ENCODE peak calls at places on chromosomes 12 and 14, in ten cellular contexts. One of them, this sample, is unnamed.

GRCh38 chr12:75020068-75020557 is 189.5 kb downstream of the KCNC2 start:
- DNase-seq in foreskin fibroblast: no peak
- DNase-seq in right lobe of liver: no peak
- DNase-seq in PC-9: no peak
- DNase-seq in retinal pigment epithelial cell: no peak
- DNase-seq in psoas muscle: no peak
- DNase-seq in heart right ventricle: no peak
- DNase-seq in tibial nerve: no peak
- DNase-seq in kidney epithelial cell: no peak
- DNase-seq in thyroid gland: no peak
- DNase-seq in this sample: no peak

GRCh38 chr12:104695453-104696148 is 238.9 kb downstream of the CHST11 start:
- DNase-seq in retinal pigment epithelial cell: no peak
- DNase-seq in foreskin fibroblast: peak; percentile 50
- DNase-seq in heart right ventricle: no peak
- DNase-seq in thyroid gland: peak; percentile 80
- DNase-seq in PC-9: no peak
- DNase-seq in tibial nerve: no peak
- DNase-seq in kidney epithelial cell: peak; percentile 23
- DNase-seq in psoas muscle: no peak
- DNase-seq in right lobe of liver: no peak
- DNase-seq in this sample: no peak

GRCh38 chr14:105475916-105476845 is 1.6 kb downstream of the CRIP2 start:
- DNase-seq in heart right ventricle: peak; percentile 84
- DNase-seq in tibial nerve: no peak
- DNase-seq in psoas muscle: peak; percentile 66
- DNase-seq in right lobe of liver: peak; percentile 93
- DNase-seq in thyroid gland: peak; percentile 95
- DNase-seq in foreskin fibroblast: no peak
- DNase-seq in retinal pigment epithelial cell: no peak
- DNase-seq in PC-9: no peak
- DNase-seq in kidney epithelial cell: no peak
- DNase-seq in this sample: no peak

GRCh38 chr14:68968051-68968450 is 11.1 kb downstream of the ACTN1 start:
- DNase-seq in tibial nerve: no peak
- DNase-seq in foreskin fibroblast: no peak
- DNase-seq in heart right ventricle: no peak
- DNase-seq in right lobe of liver: no peak
- DNase-seq in PC-9: no peak
- DNase-seq in kidney epithelial cell: no peak
- DNase-seq in retinal pigment epithelial cell: no peak
- DNase-seq in psoas muscle: no peak
- DNase-seq in thyroid gland: no peak
- DNase-seq in this sample: no peak

GRCh38 chr12:6952860-6953416 is 1.8 kb downstream of the PTPN6 start:
- DNase-seq in tibial nerve: no peak
- DNase-seq in right lobe of liver: no peak
- DNase-seq in heart right ventricle: no peak
- DNase-seq in kidney epithelial cell: no peak
- DNase-seq in thyroid gland: no peak
- DNase-seq in foreskin fibroblast: no peak
- DNase-seq in psoas muscle: no peak
- DNase-seq in PC-9: no peak
- DNase-seq in retinal pigment epithelial cell: no peak
- DNase-seq in this sample: no peak

GRCh38 chr12:49626169-49626835 is 2.9 kb downstream of the PRPF40B start:
- DNase-seq in tibial nerve: no peak
- DNase-seq in retinal pigment epithelial cell: no peak
- DNase-seq in thyroid gland: no peak
- DNase-seq in heart right ventricle: no peak
- DNase-seq in foreskin fibroblast: no peak
- DNase-seq in kidney epithelial cell: no peak
- DNase-seq in psoas muscle: no peak
- DNase-seq in right lobe of liver: no peak
- DNase-seq in PC-9: no peak
- DNase-seq in this sample: no peak

GRCh38 chr12:52969828-52970569 is 21.1 kb downstream of the KRT18 start:
- DNase-seq in heart right ventricle: peak; percentile 56
- DNase-seq in thyroid gland: peak; percentile 94
- DNase-seq in PC-9: peak; percentile 98
- DNase-seq in right lobe of liver: peak; percentile 68
- DNase-seq in tibial nerve: no peak
- DNase-seq in kidney epithelial cell: no peak
- DNase-seq in foreskin fibroblast: no peak
- DNase-seq in retinal pigment epithelial cell: peak; percentile 85
- DNase-seq in psoas muscle: no peak
- DNase-seq in this sample: no peak

GRCh38 chr14:92783813-92784431 is 10.2 kb upstream of the GOLGA5 start:
- DNase-seq in thyroid gland: no peak
- DNase-seq in psoas muscle: no peak
- DNase-seq in retinal pigment epithelial cell: no peak
- DNase-seq in right lobe of liver: no peak
- DNase-seq in kidney epithelial cell: no peak
- DNase-seq in foreskin fibroblast: peak; percentile 40
- DNase-seq in tibial nerve: peak; percentile 83
- DNase-seq in heart right ventricle: no peak
- DNase-seq in PC-9: peak; percentile 71
- DNase-seq in this sample: peak; percentile 55

GRCh38 chr14:105978618-105979295 is 452.4 kb downstream of the TMEM121 start:
- DNase-seq in tibial nerve: no peak
- DNase-seq in PC-9: no peak
- DNase-seq in right lobe of liver: no peak
- DNase-seq in heart right ventricle: no peak
- DNase-seq in thyroid gland: no peak
- DNase-seq in kidney epithelial cell: no peak
- DNase-seq in retinal pigment epithelial cell: no peak
- DNase-seq in foreskin fibroblast: no peak
- DNase-seq in psoas muscle: no peak
- DNase-seq in this sample: no peak

GRCh38 chr14:27995688-27996087 is 770.9 kb upstream of the FOXG1 start:
- DNase-seq in heart right ventricle: no peak
- DNase-seq in PC-9: no peak
- DNase-seq in psoas muscle: no peak
- DNase-seq in foreskin fibroblast: no peak
- DNase-seq in kidney epithelial cell: no peak
- DNase-seq in retinal pigment epithelial cell: no peak
- DNase-seq in thyroid gland: no peak
- DNase-seq in right lobe of liver: no peak
- DNase-seq in tibial nerve: no peak
- DNase-seq in this sample: no peak

DNA sequence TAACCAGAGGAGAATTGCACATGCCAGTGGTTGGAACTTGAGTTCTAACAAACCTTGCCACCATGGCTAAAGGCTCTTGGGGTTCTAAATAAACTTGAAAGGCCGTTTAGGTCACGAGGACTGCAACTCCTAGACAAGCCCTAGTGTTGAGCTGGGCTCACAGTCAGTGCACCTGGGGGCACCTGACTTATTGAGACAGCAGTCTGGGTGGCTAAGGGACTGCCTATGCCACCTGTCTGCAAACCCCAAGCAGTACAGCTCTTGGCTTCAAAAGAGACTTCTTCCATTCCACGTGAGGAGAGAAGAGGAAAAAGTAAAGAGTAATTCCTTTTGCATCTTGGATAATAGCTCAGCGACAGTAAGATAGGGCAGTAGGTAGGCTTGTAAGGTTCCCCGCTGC is 765.6 kb upstream of the FOXG1 start:
- DNase-seq in right lobe of liver: no peak
- DNase-seq in PC-9: no peak
- DNase-seq in thyroid gland: no peak
- DNase-seq in retinal pigment epithelial cell: no peak
- DNase-seq in psoas muscle: no peak
- DNase-seq in tibial nerve: no peak
- DNase-seq in kidney epithelial cell: no peak
- DNase-seq in heart right ventricle: no peak
- DNase-seq in foreskin fibroblast: no peak
- DNase-seq in this sample: no peak
- TF ChIP-seq CTCF in right lobe of liver: no peak
- TF ChIP-seq CTCF in PC-9: no peak
- TF ChIP-seq CTCF in thyroid gland: no peak
- TF ChIP-seq CTCF in retinal pigment epithelial cell: no peak
- TF ChIP-seq CTCF in psoas muscle: no peak
- TF ChIP-seq CTCF in tibial nerve: no peak
- TF ChIP-seq CTCF in kidney epithelial cell: no peak
- TF ChIP-seq CTCF in heart right ventricle: no peak
- TF ChIP-seq CTCF in foreskin fibroblast: no peak
- TF ChIP-seq CTCF in this sample: no peak

GRCh38 chr12:46359667-46360280 is 12.8 kb downstream of the SLC38A2 start:
- DNase-seq in psoas muscle: no peak
- DNase-seq in thyroid gland: no peak
- DNase-seq in PC-9: no peak
- DNase-seq in retinal pigment epithelial cell: no peak
- DNase-seq in heart right ventricle: no peak
- DNase-seq in tibial nerve: no peak
- DNase-seq in kidney epithelial cell: no peak
- DNase-seq in foreskin fibroblast: no peak
- DNase-seq in right lobe of liver: no peak
- DNase-seq in this sample: no peak
- H3K4me3 ChIP-seq in psoas muscle: no peak overlapping the region
- H3K4me3 ChIP-seq in thyroid gland: no peak overlapping the region
- H3K4me3 ChIP-seq in PC-9: no peak overlapping the region
- H3K4me3 ChIP-seq in retinal pigment epithelial cell: no peak overlapping the region
- H3K4me3 ChIP-seq in heart right ventricle: no peak overlapping the region
- H3K4me3 ChIP-seq in tibial nerve: no peak overlapping the region
- H3K4me3 ChIP-seq in kidney epithelial cell: no peak overlapping the region
- H3K4me3 ChIP-seq in foreskin fibroblast: no peak overlapping the region
- H3K4me3 ChIP-seq in right lobe of liver: no peak overlapping the region
- H3K4me3 ChIP-seq in this sample: no peak overlapping the region

GRCh38 chr14:37021406-37021805 is 151.0 kb downstream of the SLC25A21 start:
- DNase-seq in retinal pigment epithelial cell: no peak
- DNase-seq in thyroid gland: no peak
- DNase-seq in foreskin fibroblast: no peak
- DNase-seq in psoas muscle: no peak
- DNase-seq in heart right ventricle: no peak
- DNase-seq in right lobe of liver: no peak
- DNase-seq in kidney epithelial cell: no peak
- DNase-seq in tibial nerve: no peak
- DNase-seq in PC-9: no peak
- DNase-seq in this sample: no peak

GRCh38 chr14:37018571-37019240 is 153.7 kb downstream of the SLC25A21 start:
- DNase-seq in tibial nerve: no peak
- DNase-seq in psoas muscle: no peak
- DNase-seq in heart right ventricle: no peak
- DNase-seq in right lobe of liver: no peak
- DNase-seq in kidney epithelial cell: no peak
- DNase-seq in retinal pigment epithelial cell: no peak
- DNase-seq in thyroid gland: no peak
- DNase-seq in foreskin fibroblast: no peak
- DNase-seq in PC-9: no peak
- DNase-seq in this sample: no peak

GRCh38 chr14:37027188-37027824 is 145.1 kb downstream of the SLC25A21 start:
- DNase-seq in psoas muscle: no peak
- DNase-seq in kidney epithelial cell: no peak
- DNase-seq in heart right ventricle: no peak
- DNase-seq in foreskin fibroblast: no peak
- DNase-seq in retinal pigment epithelial cell: no peak
- DNase-seq in PC-9: no peak
- DNase-seq in thyroid gland: no peak
- DNase-seq in tibial nerve: no peak
- DNase-seq in right lobe of liver: no peak
- DNase-seq in this sample: no peak

GRCh38 chr14:37019488-37019887 is 152.9 kb downstream of the SLC25A21 start:
- DNase-seq in right lobe of liver: no peak
- DNase-seq in PC-9: no peak
- DNase-seq in retinal pigment epithelial cell: no peak
- DNase-seq in kidney epithelial cell: no peak
- DNase-seq in foreskin fibroblast: no peak
- DNase-seq in thyroid gland: no peak
- DNase-seq in tibial nerve: no peak
- DNase-seq in heart right ventricle: no peak
- DNase-seq in psoas muscle: no peak
- DNase-seq in this sample: no peak

DNA sequence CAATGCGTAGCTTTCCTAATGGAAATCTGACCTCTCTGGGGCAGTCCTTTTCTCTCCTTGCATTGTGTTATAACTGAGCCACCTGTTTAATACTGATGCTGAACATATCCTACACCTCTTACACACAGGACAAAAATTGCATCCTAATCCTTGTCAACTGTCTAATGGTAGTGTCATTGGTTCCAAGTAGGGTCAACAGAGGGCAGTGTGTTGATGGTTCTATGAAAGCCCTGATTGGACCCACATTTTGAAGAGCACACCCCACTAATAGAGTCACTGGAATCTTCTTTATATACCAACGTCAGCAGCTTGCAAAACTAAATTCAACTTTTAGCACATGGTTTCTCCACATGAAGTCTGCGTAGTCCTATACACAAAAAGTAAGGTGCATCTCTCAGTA is 148.2 kb downstream of the SLC25A21 start:
- DNase-seq in kidney epithelial cell: no peak
- DNase-seq in foreskin fibroblast: no peak
- DNase-seq in tibial nerve: no peak
- DNase-seq in right lobe of liver: no peak
- DNase-seq in thyroid gland: no peak
- DNase-seq in psoas muscle: no peak
- DNase-seq in PC-9: no peak
- DNase-seq in retinal pigment epithelial cell: no peak
- DNase-seq in heart right ventricle: no peak
- DNase-seq in this sample: no peak
- TF ChIP-seq CTCF in kidney epithelial cell: peak; percentile 4
- TF ChIP-seq CTCF in foreskin fibroblast: no peak
- TF ChIP-seq CTCF in tibial nerve: no peak
- TF ChIP-seq CTCF in right lobe of liver: no peak
- TF ChIP-seq CTCF in thyroid gland: no peak
- TF ChIP-seq CTCF in psoas muscle: no peak
- TF ChIP-seq CTCF in PC-9: no peak
- TF ChIP-seq CTCF in retinal pigment epithelial cell: no peak
- TF ChIP-seq CTCF in heart right ventricle: no peak
- TF ChIP-seq CTCF in this sample: no peak

GRCh38 chr12:55893723-55894122 is 34.0 kb downstream of the PYM1 start:
- DNase-seq in PC-9: no peak
- DNase-seq in psoas muscle: no peak
- DNase-seq in kidney epithelial cell: no peak
- DNase-seq in retinal pigment epithelial cell: no peak
- DNase-seq in tibial nerve: no peak
- DNase-seq in heart right ventricle: no peak
- DNase-seq in thyroid gland: no peak
- DNase-seq in right lobe of liver: no peak
- DNase-seq in foreskin fibroblast: no peak
- DNase-seq in this sample: no peak

GRCh38 chr12:55901881-55902490 is 25.7 kb downstream of the PYM1 start:
- DNase-seq in heart right ventricle: no peak
- DNase-seq in tibial nerve: no peak
- DNase-seq in kidney epithelial cell: no peak
- DNase-seq in foreskin fibroblast: no peak
- DNase-seq in psoas muscle: no peak
- DNase-seq in thyroid gland: no peak
- DNase-seq in PC-9: no peak
- DNase-seq in right lobe of liver: no peak
- DNase-seq in retinal pigment epithelial cell: no peak
- DNase-seq in this sample: no peak

DNA sequence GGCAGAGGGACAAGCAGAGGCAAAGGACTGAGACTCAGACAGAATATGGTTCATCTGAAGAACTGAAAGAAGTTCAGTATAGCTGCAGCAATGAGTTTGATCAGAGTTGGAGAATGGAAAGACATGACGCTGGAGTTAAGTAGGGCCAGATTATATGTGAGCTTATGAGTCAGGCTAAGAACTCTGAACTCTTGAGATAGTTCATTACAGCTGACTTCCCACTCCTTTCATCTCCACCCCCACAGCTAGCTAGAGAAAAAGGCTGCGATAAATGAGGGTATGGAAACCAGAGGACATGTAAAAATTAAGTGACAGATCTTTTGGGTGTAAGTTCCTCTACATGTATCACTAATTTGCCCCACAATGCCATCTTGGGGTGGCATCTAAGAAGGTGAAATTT is 28.7 kb downstream of the PYM1 start:
- DNase-seq in psoas muscle: no peak
- DNase-seq in kidney epithelial cell: no peak
- DNase-seq in PC-9: no peak
- DNase-seq in retinal pigment epithelial cell: peak; percentile 52
- DNase-seq in heart right ventricle: no peak
- DNase-seq in thyroid gland: no peak
- DNase-seq in right lobe of liver: no peak
- DNase-seq in tibial nerve: no peak
- DNase-seq in foreskin fibroblast: peak; percentile 64
- DNase-seq in this sample: peak; percentile 22
- H3K4me3 ChIP-seq in psoas muscle: no peak overlapping the region
- H3K4me3 ChIP-seq in kidney epithelial cell: no peak overlapping the region
- H3K4me3 ChIP-seq in PC-9: no peak overlapping the region
- H3K4me3 ChIP-seq in retinal pigment epithelial cell: no peak overlapping the region
- H3K4me3 ChIP-seq in heart right ventricle: no peak overlapping the region
- H3K4me3 ChIP-seq in thyroid gland: no peak overlapping the region
- H3K4me3 ChIP-seq in right lobe of liver: no peak overlapping the region
- H3K4me3 ChIP-seq in tibial nerve: no peak overlapping the region
- H3K4me3 ChIP-seq in foreskin fibroblast: no peak overlapping the region
- H3K4me3 ChIP-seq in this sample: no peak overlapping the region

This sample was measured in HFF-Myc.